ENCODE peak calls at places on chromosomes 4 and X, in nine cellular contexts. V, P, X, J, L, Y, I, G and S are unnamed samples. For H3K4me1, the result is how much of the 10 kb centered on the place peaks cover.

GRCh38 chr4:110009526-110009925 is 96.8 kb downstream of the EGF start:
- DNase-seq in V (no peak), P (no peak), X (no peak), J (no peak), L (no peak), Y (no peak), I (no peak), G (no peak), S (no peak)

GRCh38 chr4:40924096-40924792 is 174.5 kb downstream of the NSUN7 start:
- DNase-seq in V (peak), P (peak), X (peak), J (peak), L (peak), Y (peak), I (peak), G (peak), S (peak)

GRCh38 chr4:24476209-24476781 is 108.1 kb downstream of the DHX15 start:
- DNase-seq in V (no peak), P (peak), X (peak), J (peak), L (no peak), Y (peak), I (no peak), G (no peak), S (no peak)

GRCh38 chrX:149711545-149712236 is at the start of gene MAGEA11:
- DNase-seq in V (no peak), P (no peak), X (no peak), J (no peak), L (no peak), Y (no peak), I (no peak), G (no peak), S (no peak)

GRCh38 chr4:163544407-163545038 is 50.0 kb downstream of the TMA16 start:
- DNase-seq in V (peak), P (peak), X (peak), J (peak), L (peak), Y (peak), I (peak), G (peak), S (peak)

GRCh38 chr4:37825943-37826281 is 574 bp upstream of the PGM2 start:
- DNase-seq in V (peak), P (no peak), X (no peak), J (no peak), L (no peak), Y (no peak), I (peak), G (no peak), S (no peak)

GRCh38 chr4:242121-242848 is 63.0 kb downstream of the ZNF732 start:
- DNase-seq in V (peak), P (peak), X (peak), J (peak), L (peak), Y (peak), I (peak), G (peak), S (peak)

GRCh38 chrX:69000857-69001256 is 164.4 kb downstream of the PJA1 start:
- DNase-seq in V (no peak), P (no peak), X (no peak), J (no peak), L (no peak), Y (no peak), I (no peak), G (no peak), S (no peak)

GRCh38 chr4:70313736-70314135 is 21.0 kb upstream of the CABS1 start:
- DNase-seq in V (no peak), P (peak), X (no peak), J (no peak), L (no peak), Y (no peak), I (no peak), G (no peak), S (no peak)

GRCh38 chr4:11037637-11038036 is 353.1 kb upstream of the CLNK start:
- DNase-seq in V (no peak), P (peak), X (no peak), J (no peak), L (no peak), Y (no peak), I (no peak), G (no peak), S (no peak)

GRCh38 chr4:32140636-32141035 is 1420.5 kb downstream of the PCDH7 start:
- DNase-seq in V (no peak), P (no peak), X (peak), J (peak), L (no peak), Y (peak), I (no peak), G (no peak), S (no peak)

GRCh38 chr4:53783208-53783859 is 192.0 kb upstream of the LNX1 start:
- DNase-seq in V (no peak), P (no peak), X (no peak), J (no peak), L (no peak), Y (no peak), I (no peak), G (no peak), S (no peak)

GRCh38 chrX:11664211-11664888 is 1.4 kb downstream of the ARHGAP6 start:
- DNase-seq in V (peak), P (peak), X (no peak), J (no peak), L (peak), Y (no peak), I (peak), G (no peak), S (peak)

GRCh38 chrX:95539041-95539440 is 1145.6 kb upstream of the DIAPH2 start:
- DNase-seq in V (no peak), P (peak), X (no peak), J (no peak), L (no peak), Y (no peak), I (no peak), G (no peak), S (no peak)

GRCh38 chr4:27009539-27009938 is 148.9 kb downstream of the STIM2 start:
- DNase-seq in V (no peak), P (no peak), X (peak), J (no peak), L (no peak), Y (peak), I (no peak), G (no peak), S (no peak)

GRCh38 chrX:10023821-10024220 is 56.7 kb downstream of the CLDN34 start:
- DNase-seq in V (no peak), P (no peak), X (no peak), J (no peak), L (no peak), Y (no peak), I (no peak), G (no peak), S (no peak)

GRCh38 chrX:68504237-68504636 is 5.4 kb downstream of the YIPF6 start:
- DNase-seq in V (no peak), P (no peak), X (peak), J (peak), L (no peak), Y (peak), I (no peak), G (no peak), S (no peak)

GRCh38 chr4:108427946-108428345 is 192.4 kb upstream of the RPL34 start:
- DNase-seq in V (no peak), P (no peak), X (peak), J (no peak), L (no peak), Y (no peak), I (no peak), G (no peak), S (no peak)

GRCh38 chrX:126164689-126165400 is 1.2 kb downstream of the DCAF12L2 start:
- DNase-seq in V (no peak), P (no peak), X (no peak), J (no peak), L (no peak), Y (no peak), I (no peak), G (no peak), S (peak)

DNA sequence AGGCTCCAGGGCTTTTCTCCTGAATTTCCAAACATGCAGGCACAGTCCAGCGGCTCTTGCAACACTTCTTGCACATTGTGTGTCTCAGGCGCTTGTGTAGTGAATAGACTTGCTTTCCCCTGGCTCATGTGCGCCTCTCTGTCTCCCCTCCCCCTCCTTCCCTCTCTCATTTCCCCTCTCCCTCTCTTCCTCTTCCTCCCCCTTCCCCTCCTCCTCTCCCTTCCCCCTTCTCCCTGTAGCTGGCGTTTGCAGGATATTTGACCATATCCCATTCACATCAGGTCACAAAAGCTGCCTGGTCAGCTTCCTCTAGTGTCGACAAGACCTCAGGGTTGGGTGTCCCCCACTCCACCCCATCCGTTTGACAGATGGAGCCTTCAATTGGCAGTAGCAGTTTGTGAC is 2.4 kb downstream of the CHST7 start:
- DNase-seq in V (peak), P (peak), X (peak), J (no peak), L (peak), Y (peak), I (no peak), G (no peak), S (peak)
- H3K4me3 ChIP-seq in V (peak), P (peak), X (peak), J (peak), L (peak), Y (peak), I (no peak), G (peak), S (peak)

GRCh38 chr4:168917150-168917779 is 92.8 kb downstream of the CBR4 start:
- DNase-seq in V (no peak), P (peak), X (peak), J (peak), L (no peak), Y (peak), I (peak), G (no peak), S (no peak)
- TF ChIP-seq CTCF in V (peak), P (peak), X (peak), J (peak), L (peak), Y (no peak), I (peak), G (peak), S (peak)

GRCh38 chr4:184318852-184319251 is 101.2 kb upstream of the ENPP6 start:
- DNase-seq in V (no peak), P (no peak), X (no peak), J (no peak), L (no peak), Y (no peak), I (no peak), G (no peak), S (no peak)
- H3K4me1 ChIP-seq in V (under half), P (under half), X (under half), J (under half), L (under half), Y (under half), I (under half), G (under half), S (under half)

DNA sequence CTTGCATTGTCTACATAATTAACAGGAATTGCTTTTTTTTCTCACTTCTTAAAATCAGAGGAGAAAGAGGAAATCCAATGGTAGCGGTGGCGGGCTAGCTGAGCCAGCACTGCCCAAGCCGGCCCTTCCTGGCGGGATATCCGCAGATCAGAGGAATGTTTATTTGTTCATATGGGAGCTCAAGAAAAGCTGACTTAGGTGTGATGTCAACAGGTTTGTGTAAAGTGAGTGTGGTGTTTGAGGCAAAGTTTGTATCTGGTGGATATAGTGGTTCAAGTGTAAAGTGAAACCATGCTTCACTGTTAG is 466 bp upstream of the SLC39A8 start:
- DNase-seq in V (no peak), P (no peak), X (no peak), J (no peak), L (no peak), Y (no peak), I (no peak), G (no peak), S (no peak)
- H3K4me3 ChIP-seq in V (peak), P (peak), X (peak), J (peak), L (peak), Y (peak), I (no peak), G (peak), S (peak)

GRCh38 chrX:56219702-56220101 is 12.5 kb upstream of the KLF8 start:
- DNase-seq in V (no peak), P (peak), X (no peak), J (no peak), L (no peak), Y (peak), I (peak), G (no peak), S (no peak)
- TF ChIP-seq CTCF in V (peak), P (peak), X (no peak), J (no peak), L (peak), Y (no peak), I (no peak), G (no peak), S (peak)

DNA sequence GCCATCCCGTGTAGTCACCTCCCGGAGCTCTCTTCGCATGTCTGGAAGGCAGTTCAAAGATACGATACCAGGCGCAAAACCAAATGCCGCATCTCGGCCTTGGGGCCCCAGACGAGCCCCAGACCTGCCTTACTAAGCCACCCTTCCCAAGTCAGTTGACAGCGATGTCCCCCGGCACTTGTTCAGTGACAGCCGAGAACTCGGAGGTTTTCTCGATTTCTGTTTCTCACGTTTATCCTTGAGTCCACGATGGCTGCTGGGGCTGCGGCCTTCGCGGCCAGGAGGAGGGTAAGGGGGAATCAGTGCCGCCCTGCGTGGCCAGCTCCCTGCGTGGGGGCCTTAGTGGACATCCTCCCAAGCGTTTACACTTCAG is 7.3 kb downstream of the MAEA start:
- DNase-seq in V (no peak), P (no peak), X (no peak), J (no peak), L (no peak), Y (no peak), I (no peak), G (no peak), S (peak)
- H3K4me1 ChIP-seq in V (under half), P (under half), X (under half), J (under half), L (under half), Y (under half), I (under half), G (under half), S (under half)

DNA sequence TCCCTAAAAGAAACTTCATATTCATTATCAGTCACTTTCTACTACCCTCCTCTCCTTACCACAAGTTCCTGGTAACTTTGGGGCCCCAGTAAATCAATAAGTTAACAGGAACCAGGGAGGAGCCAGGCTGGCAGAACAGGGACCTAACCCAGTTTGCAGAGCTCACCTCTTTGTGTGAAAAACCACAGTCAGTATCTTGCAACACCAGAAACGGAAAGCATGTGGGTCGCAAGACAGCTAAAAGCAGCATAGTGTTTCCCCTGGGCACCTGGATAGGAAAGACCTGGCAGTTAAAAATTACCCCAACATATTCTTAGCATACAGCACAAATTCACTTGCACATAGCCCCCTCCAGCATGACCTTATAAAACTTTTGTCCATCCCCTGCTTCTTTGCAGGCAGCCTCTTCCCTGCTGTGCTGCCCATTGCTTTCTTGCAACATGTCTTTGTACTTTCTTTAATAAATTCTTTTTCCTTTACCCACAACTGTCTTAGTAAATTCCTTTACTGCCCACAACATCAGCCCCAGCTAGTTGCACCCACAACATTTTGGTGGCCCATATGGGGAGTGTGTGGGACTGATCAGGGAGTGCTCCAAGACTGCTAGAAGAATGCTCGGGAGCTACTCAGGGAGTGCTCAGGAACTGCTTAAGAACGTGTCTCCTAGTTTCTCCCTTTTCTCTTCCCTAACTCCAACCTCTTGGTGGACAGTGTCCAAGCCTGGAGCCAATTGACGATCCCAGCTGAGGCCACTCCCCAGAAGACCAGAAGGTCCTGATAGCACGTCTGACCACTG is 83.4 kb downstream of the MSN start:
- DNase-seq in V (no peak), P (no peak), X (no peak), J (no peak), L (no peak), Y (no peak), I (no peak), G (no peak), S (no peak)
- H3K4me3 ChIP-seq in V (no peak), P (no peak), X (no peak), J (no peak), L (no peak), Y (no peak), I (no peak), G (no peak), S (no peak)

GRCh38 chr4:6681191-6681590 is 12.5 kb upstream of the S100P start:
- DNase-seq in V (no peak), P (no peak), X (no peak), J (no peak), L (no peak), Y (no peak), I (no peak), G (no peak), S (no peak)
- TF ChIP-seq CTCF in V (no peak), P (no peak), X (no peak), J (peak), L (no peak), Y (peak), I (no peak), G (peak), S (peak)

GRCh38 chr4:57211131-57211530 is 100.9 kb upstream of the IGFBP7 start:
- DNase-seq in V (no peak), P (no peak), X (no peak), J (no peak), L (no peak), Y (no peak), I (peak), G (no peak), S (no peak)

GRCh38 chr4:57206172-57206571 is 96.0 kb upstream of the IGFBP7 start:
- DNase-seq in V (no peak), P (no peak), X (no peak), J (no peak), L (no peak), Y (no peak), I (no peak), G (no peak), S (no peak)

GRCh38 chr4:57205580-57205979 is 95.4 kb upstream of the IGFBP7 start:
- DNase-seq in V (no peak), P (no peak), X (no peak), J (no peak), L (no peak), Y (no peak), I (no peak), G (no peak), S (no peak)
- H3K4me1 ChIP-seq in V (under half), P (under half), X (under half), J (under half), L (under half), Y (under half), I (under half), G (under half), S (under half)